ENCODE peak calls at places on chromosomes 3 and 15, in seven cellular contexts. R is NCI-H226, S is T-helper 9 cell, M is activated B cell treated with CpG ODN at 0.5 μM for 24 hours, F is NCI-H1105, P is activated T-cell treated with anti-CD3 and anti-CD28 coated beads for 24 hours, X is adrenal gland. Q is an unnamed sample.

GRCh38 chr15:43204016-43204901 is 16.6 kb downstream of the EPB42 start:
- DNase-seq in X (peak; percentile 83), R (peak; percentile 24), M (peak; percentile 28), P (peak; percentile 20), F (no peak), S (peak; percentile 25), Q (no peak)

GRCh38 chr15:85496551-85497545 is 116.4 kb downstream of the AKAP13 start:
- DNase-seq in P (no peak), F (no peak), X (no peak), R (no peak), M (no peak), S (no peak), Q (no peak)

GRCh38 chr3:98521897-98522537 is 685 bp downstream of the CLDND1 start:
- DNase-seq in R (peak; percentile 69), F (no peak), P (peak; percentile 59), S (peak; percentile 40), M (no peak), X (peak; percentile 51), Q (peak; percentile 36)

GRCh38 chr15:68653795-68654194 is 75.0 kb downstream of the CORO2B start:
- DNase-seq in S (no peak), R (no peak), F (no peak), X (no peak), M (no peak), P (no peak), Q (no peak)

GRCh38 chr3:122800031-122800430 is 5.2 kb downstream of the SLC49A4 start:
- DNase-seq in P (no peak), F (no peak), R (peak; percentile 58), M (no peak), X (no peak), S (no peak), Q (no peak)

GRCh38 chr3:124695369-124695768 is 34.9 kb upstream of the UMPS start:
- DNase-seq in F (no peak), P (no peak), R (no peak), M (no peak), X (no peak), S (no peak), Q (no peak)

GRCh38 chr3:185316740-185317407 is 46.1 kb upstream of the MAP3K13 start:
- DNase-seq in M (no peak), R (peak; percentile 85), S (no peak), P (no peak), F (no peak), X (peak; percentile 33), Q (peak; percentile 45)

GRCh38 chr3:129462365-129462968 is 22.4 kb downstream of the IFT122 start:
- DNase-seq in F (no peak), P (no peak), S (no peak), X (no peak), R (no peak), M (no peak), Q (no peak)

GRCh38 chr15:55993804-55994539 is 560 bp upstream of the NEDD4 start:
- DNase-seq in M (no peak), R (peak; percentile 59), P (no peak), X (peak; percentile 61), S (no peak), F (peak; percentile 46), Q (no peak)

GRCh38 chr3:149462653-149463052 is 11.8 kb upstream of the TM4SF4 start:
- DNase-seq in S (no peak), X (no peak), P (no peak), M (no peak), R (no peak), F (no peak), Q (no peak)

GRCh38 chr15:63582179-63582578 is 15.0 kb upstream of the FBXL22 start:
- DNase-seq in S (no peak), P (no peak), F (no peak), X (no peak), R (no peak), M (no peak), Q (no peak)

GRCh38 chr15:63506537-63507035 is 2.2 kb downstream of the USP3 start:
- DNase-seq in S (no peak), P (no peak), R (no peak), X (no peak), F (no peak), M (no peak), Q (no peak)

GRCh38 chr3:64148955-64149653 is 76.2 kb downstream of the PRICKLE2 start:
- DNase-seq in X (no peak), P (no peak), R (no peak), S (no peak), F (no peak), M (no peak), Q (no peak)

GRCh38 chr3:163878396-163878795 is 1199.9 kb downstream of the SI start:
- DNase-seq in M (no peak), R (no peak), P (no peak), X (no peak), S (no peak), F (no peak), Q (no peak)

GRCh38 chr15:38702178-38702912 is 137.7 kb upstream of the RASGRP1 start:
- DNase-seq in P (no peak), S (no peak), M (no peak), X (no peak), F (peak; percentile 74), R (no peak), Q (no peak)

GRCh38 chr3:59818033-59818936 is 768.5 kb upstream of the CFAP20DC start:
- DNase-seq in F (no peak), S (no peak), M (no peak), R (peak; percentile 97), P (no peak), X (peak; percentile 69), Q (peak; percentile 23)

GRCh38 chr3:163056874-163057497 is 1560.4 kb downstream of the OTOL1 start:
- DNase-seq in P (no peak), X (peak; percentile 44), F (peak; percentile 32), S (no peak), M (no peak), R (no peak), Q (peak; percentile 40)

GRCh38 chr3:51967384-51968174 is at the start of gene PCBP4:
- DNase-seq in X (peak; percentile 77), S (peak; percentile 30), P (no peak), M (peak; percentile 42), R (no peak), F (no peak), Q (no peak)

GRCh38 chr3:115380883-115381572 is 233.9 kb upstream of the ZBTB20 start:
- DNase-seq in S (no peak), M (no peak), R (no peak), X (no peak), P (no peak), F (no peak), Q (no peak)

GRCh38 chr3:183178833-183179549 is 16.5 kb upstream of the LAMP3 start:
- DNase-seq in F (no peak), R (no peak), S (no peak), M (no peak), X (no peak), P (no peak), Q (peak; percentile 39)

GRCh38 chr3:9859530-9860025 is 15.8 kb upstream of the RPUSD3 start:
- DNase-seq in R (no peak), X (no peak), F (no peak), M (no peak), P (no peak), S (no peak), Q (no peak)

GRCh38 chr3:119643528-119643927 is 16.9 kb downstream of the POPDC2 start:
- DNase-seq in X (no peak), S (no peak), R (peak; percentile 52), M (no peak), F (no peak), P (no peak), Q (no peak)

GRCh38 chr15:65638681-65639089 is 16.9 kb downstream of the SLC24A1 start:
- DNase-seq in R (peak; percentile 66), M (no peak), S (no peak), F (peak; percentile 71), P (peak; percentile 4), X (peak; percentile 59), Q (peak; percentile 47)

GRCh38 chr3:30688776-30689175 is 82.4 kb downstream of the TGFBR2 start:
- DNase-seq in X (no peak), F (no peak), P (no peak), S (no peak), M (no peak), R (no peak), Q (no peak)

GRCh38 chr15:50298340-50298739 is 32.8 kb upstream of the HDC start:
- DNase-seq in X (no peak), R (no peak), F (no peak), M (no peak), S (no peak), P (no peak), Q (no peak)

GRCh38 chr3:48595075-48595525 is at the start of gene COL7A1:
- DNase-seq in R (no peak), X (no peak), M (no peak), S (no peak), P (no peak), F (no peak), Q (no peak)

GRCh38 chr3:141407817-141408216 is 39.5 kb downstream of the ZBTB38 start:
- DNase-seq in F (no peak), M (no peak), R (no peak), S (no peak), P (no peak), X (no peak), Q (no peak)

GRCh38 chr15:96585634-96586386 is 255.3 kb downstream of the NR2F2 start:
- DNase-seq in X (no peak), M (no peak), S (no peak), P (no peak), F (peak; percentile 14), R (no peak), Q (peak; percentile 33)

GRCh38 chr15:80581976-80582375 is 113.1 kb upstream of the ABHD17C start:
- DNase-seq in R (no peak), M (no peak), F (no peak), P (no peak), S (no peak), X (peak; percentile 71), Q (no peak)

GRCh38 chr15:68278345-68279217 is 1.0 kb downstream of the FEM1B start:
- DNase-seq in X (peak; percentile 64), M (no peak), P (no peak), S (no peak), F (peak; percentile 52), R (no peak), Q (no peak)

Q was measured in HL-60.